ENCODE peak calls at places on chromosomes 5 and 9, in eight cellular contexts. Y is left ventricle myocardium superior; Q is CD8-positive, alpha-beta T cell; A is T-helper 9 cell; X is ACHN; Z is psoas muscle; D is mammary epithelial cell; I is PC-3. E is an unnamed sample.

GRCh38 chr5:33969572-33970452 is 14.7 kb downstream of the SLC45A2 start:
- DNase-seq in Y (no peak), Q (no peak), A (no peak), X (peak; percentile 6), Z (no peak), D (peak; percentile 40), I (peak; percentile 74), E (peak; percentile 59)

GRCh38 chr5:14988210-14988609 is 116.6 kb upstream of the ANKH start:
- DNase-seq in Y (no peak), Q (no peak), A (no peak), X (no peak), Z (no peak), D (no peak), I (no peak), E (no peak)

GRCh38 chr5:14179446-14179845 is 36.3 kb downstream of the TRIO start:
- DNase-seq in Y (no peak), Q (no peak), A (no peak), X (no peak), Z (no peak), D (no peak), I (no peak), E (no peak)

GRCh38 chr5:80967500-80968181 is 7.5 kb downstream of the RASGRF2 start:
- DNase-seq in Y (no peak), Q (no peak), A (no peak), X (peak; percentile 8), Z (no peak), D (peak; percentile 86), I (peak; percentile 85), E (peak; percentile 91)

GRCh38 chr5:58407042-58407709 is 52.7 kb downstream of the PLK2 start:
- DNase-seq in Y (no peak), Q (no peak), A (no peak), X (peak; percentile 57), Z (no peak), D (peak; percentile 83), I (peak; percentile 79), E (peak; percentile 78)

GRCh38 chr9:83266618-83267543 is 203.9 kb upstream of the RASEF start:
- DNase-seq in Y (peak; percentile 67), Q (no peak), A (no peak), X (no peak), Z (peak; percentile 73), D (no peak), I (peak; percentile 48), E (peak; percentile 20)

GRCh38 chr5:52007230-52007858 is 624.1 kb downstream of the ISL1 start:
- DNase-seq in Y (no peak), Q (no peak), A (no peak), X (peak; percentile 45), Z (no peak), D (peak; percentile 33), I (peak; percentile 51), E (peak; percentile 21)

GRCh38 chr9:134378901-134379338 is 52.7 kb downstream of the RXRA start:
- DNase-seq in Y (peak; percentile 79), Q (no peak), A (no peak), X (peak; percentile 21), Z (peak; percentile 87), D (peak; percentile 67), I (peak; percentile 79), E (peak; percentile 37)

GRCh38 chr9:113368960-113369582 is 7.7 kb downstream of the HDHD3 start:
- DNase-seq in Y (no peak), Q (no peak), A (no peak), X (no peak), Z (no peak), D (no peak), I (no peak), E (no peak)

GRCh38 chr9:117258201-117258866 is 156.5 kb downstream of the ASTN2 start:
- DNase-seq in Y (no peak), Q (no peak), A (no peak), X (no peak), Z (no peak), D (no peak), I (no peak), E (no peak)

GRCh38 chr9:69873401-69873950 is 52.9 kb downstream of the CFAP95 start:
- DNase-seq in Y (no peak), Q (no peak), A (no peak), X (no peak), Z (no peak), D (no peak), I (no peak), E (no peak)

GRCh38 chr5:103445426-103446035 is 117.1 kb downstream of the NUDT12 start:
- DNase-seq in Y (no peak), Q (no peak), A (no peak), X (no peak), Z (no peak), D (no peak), I (no peak), E (no peak)

GRCh38 chr9:94149696-94150095 is 65.4 kb downstream of the PTPDC1 start:
- DNase-seq in Y (no peak), Q (no peak), A (no peak), X (no peak), Z (no peak), D (no peak), I (no peak), E (no peak)

GRCh38 chr9:96317335-96317980 is 15.5 kb upstream of the HSD17B3 start:
- DNase-seq in Y (peak; percentile 73), Q (no peak), A (peak; percentile 39), X (peak; percentile 40), Z (peak; percentile 64), D (peak; percentile 24), I (peak; percentile 65), E (peak; percentile 54)

GRCh38 chr5:128208436-128208835 is 124.9 kb downstream of the SLC12A2 start:
- DNase-seq in Y (no peak), Q (no peak), A (no peak), X (no peak), Z (no peak), D (no peak), I (no peak), E (no peak)

GRCh38 chr9:126548312-126548711 is 65.4 kb upstream of the LMX1B start:
- DNase-seq in Y (no peak), Q (no peak), A (no peak), X (no peak), Z (no peak), D (no peak), I (no peak), E (no peak)

GRCh38 chr9:114098660-114099522 is at the start of gene KIF12:
- DNase-seq in Y (peak; percentile 58), Q (no peak), A (no peak), X (peak; percentile 93), Z (peak; percentile 74), D (no peak), I (peak; percentile 25), E (no peak)

GRCh38 chr9:110842976-110843375 is 174.4 kb downstream of the MUSK start:
- DNase-seq in Y (no peak), Q (no peak), A (no peak), X (no peak), Z (no peak), D (no peak), I (no peak), E (peak; percentile 63)

GRCh38 chr9:117276444-117276843 is 138.4 kb downstream of the ASTN2 start:
- DNase-seq in Y (no peak), Q (no peak), A (no peak), X (no peak), Z (no peak), D (no peak), I (no peak), E (no peak)

GRCh38 chr9:107807183-107807582 is 317.6 kb upstream of the KLF4 start:
- DNase-seq in Y (no peak), Q (no peak), A (no peak), X (no peak), Z (no peak), D (peak; percentile 68), I (peak; percentile 55), E (peak; percentile 53)

GRCh38 chr9:132042324-132042723 is 37.3 kb downstream of the MED27 start:
- DNase-seq in Y (no peak), Q (no peak), A (no peak), X (peak; percentile 86), Z (no peak), D (peak; percentile 86), I (peak; percentile 89), E (peak; percentile 98)

GRCh38 chr9:119559986-119560385 is 190.8 kb upstream of the BRINP1 start:
- DNase-seq in Y (no peak), Q (no peak), A (no peak), X (no peak), Z (no peak), D (no peak), I (no peak), E (no peak)